ENCODE peak calls at places on chromosomes 13 and 19, in nine cellular contexts. M, T, U, X, K, W, Q, D and O are unnamed samples.

GRCh38 chr19:44840811-44841210 is 5.3 kb upstream of the NECTIN2 start:
- DNase-seq in M (no peak), T (no peak), U (no peak), X (no peak), K (no peak), W (no peak), Q (no peak), D (no peak), O (no peak)

GRCh38 chr19:13069415-13070369 is 33.0 kb downstream of the LYL1 start:
- DNase-seq in M (no peak), T (no peak), U (no peak), X (no peak), K (no peak), W (no peak), Q (no peak), D (no peak), O (no peak)

GRCh38 chr19:5913739-5914357 is at the start of gene CAPS:
- DNase-seq in M (no peak), T (no peak), U (no peak), X (no peak), K (peak), W (no peak), Q (no peak), D (no peak), O (no peak)

GRCh38 chr13:57631607-57632275 is at the start of gene PCDH17:
- DNase-seq in M (no peak), T (peak), U (no peak), X (no peak), K (peak), W (peak), Q (no peak), D (peak), O (peak)

GRCh38 chr19:45766293-45766918 is 2.6 kb downstream of the SIX5 start:
- DNase-seq in M (no peak), T (no peak), U (no peak), X (no peak), K (no peak), W (no peak), Q (no peak), D (no peak), O (no peak)

GRCh38 chr19:43776285-43776684 is 4.5 kb downstream of the KCNN4 start:
- DNase-seq in M (no peak), T (no peak), U (no peak), X (no peak), K (no peak), W (no peak), Q (no peak), D (no peak), O (no peak)

GRCh38 chr13:51033431-51034185 is 77.5 kb downstream of the C13orf42 start:
- DNase-seq in M (no peak), T (no peak), U (no peak), X (no peak), K (no peak), W (no peak), Q (no peak), D (no peak), O (no peak)

GRCh38 chr19:36849701-36850645 is 703 bp upstream of the ZNF345 start:
- DNase-seq in M (peak), T (peak), U (peak), X (peak), K (peak), W (peak), Q (peak), D (peak), O (peak)

GRCh38 chr19:39817888-39818561 is 15.9 kb downstream of the DYRK1B start:
- DNase-seq in M (no peak), T (no peak), U (no peak), X (no peak), K (no peak), W (no peak), Q (no peak), D (no peak), O (no peak)

GRCh38 chr13:96966415-96967102 is 27.7 kb downstream of the OXGR1 start:
- DNase-seq in M (no peak), T (no peak), U (no peak), X (no peak), K (no peak), W (no peak), Q (no peak), D (no peak), O (no peak)

GRCh38 chr19:13010038-13010991 is 15.0 kb downstream of the NFIX start:
- DNase-seq in M (no peak), T (no peak), U (no peak), X (no peak), K (no peak), W (peak), Q (no peak), D (no peak), O (no peak)

GRCh38 chr13:106159295-106160195 is 375.9 kb downstream of the EFNB2 start:
- DNase-seq in M (no peak), T (no peak), U (no peak), X (no peak), K (no peak), W (peak), Q (no peak), D (no peak), O (no peak)

GRCh38 chr13:38334845-38335244 is 14.8 kb upstream of the UFM1 start:
- DNase-seq in M (no peak), T (no peak), U (no peak), X (no peak), K (no peak), W (no peak), Q (no peak), D (no peak), O (no peak)

GRCh38 chr19:6103217-6103644 is 7.1 kb downstream of the RFX2 start:
- DNase-seq in M (no peak), T (no peak), U (no peak), X (no peak), K (peak), W (no peak), Q (no peak), D (no peak), O (no peak)

GRCh38 chr19:18368504-18369222 is 17.3 kb upstream of the GDF15 start:
- DNase-seq in M (no peak), T (no peak), U (no peak), X (no peak), K (no peak), W (peak), Q (no peak), D (peak), O (no peak)

GRCh38 chr13:78499802-78500201 is 103.5 kb downstream of the POU4F1 start:
- DNase-seq in M (no peak), T (no peak), U (no peak), X (no peak), K (no peak), W (no peak), Q (no peak), D (peak), O (no peak)